ENCODE peak calls at places on chromosomes 13 and 19, in six cellular contexts. A is tibial artery, H is foreskin fibroblast, B is left lung, M is BE2C, N is MCF 10A. G is an unnamed sample.

GRCh38 chr19:32924200-32924599 is 47.6 kb downstream of the CEP89 start:
- DNase-seq in M (no peak), A (no peak), B (no peak), N (no peak), H (no peak), G (no peak)

GRCh38 chr13:41019027-41019487 is at the start of gene ELF1:
- DNase-seq in N (peak; percentile 91), M (no peak), B (peak; percentile 66), A (no peak), H (peak; percentile 22), G (peak; percentile 32)

GRCh38 chr19:54040003-54040402 is 23.7 kb downstream of the VSTM1 start:
- DNase-seq in H (no peak), B (no peak), M (no peak), N (no peak), A (no peak), G (no peak)

GRCh38 chr13:66612983-66613382 is 617.2 kb downstream of the PCDH9 start:
- DNase-seq in M (no peak), H (no peak), A (no peak), N (no peak), B (no peak), G (no peak)

GRCh38 chr13:78608705-78609463 is 5.5 kb upstream of the POU4F1 start:
- DNase-seq in H (no peak), N (no peak), A (no peak), M (peak; percentile 24), B (no peak), G (no peak)

GRCh38 chr19:10788146-10788545 is 47.9 kb downstream of the TMED1 start:
- DNase-seq in B (no peak), M (no peak), N (no peak), H (no peak), A (no peak), G (no peak)

GRCh38 chr13:40116008-40116407 is 460.5 kb downstream of the COG6 start:
- DNase-seq in N (peak; percentile 96), B (peak; percentile 45), A (no peak), H (peak; percentile 54), M (no peak), G (no peak)

GRCh38 chr13:97282705-97283104 is 60.6 kb downstream of the MBNL2 start:
- DNase-seq in N (no peak), B (no peak), A (no peak), M (no peak), H (no peak), G (no peak)

GRCh38 chr13:39263033-39263432 is 224.8 kb downstream of the NHLRC3 start:
- DNase-seq in N (peak; percentile 69), M (peak; percentile 53), H (no peak), B (no peak), A (no peak), G (no peak)

GRCh38 chr19:50926144-50926543 is 14.9 kb upstream of the KLK4 start:
- DNase-seq in A (no peak), M (no peak), B (no peak), H (no peak), N (no peak), G (no peak)

GRCh38 chr13:67048793-67049150 is 181.4 kb downstream of the PCDH9 start:
- DNase-seq in H (peak; percentile 68), B (no peak), A (no peak), N (peak; percentile 24), M (no peak), G (no peak)

GRCh38 chr13:31267126-31267784 is 67.5 kb downstream of the B3GLCT start:
- DNase-seq in H (no peak), A (no peak), N (peak; percentile 3), M (no peak), B (no peak), G (no peak)

GRCh38 chr13:100529666-100530065 is 58.9 kb downstream of the GGACT start:
- DNase-seq in M (no peak), A (no peak), B (no peak), H (no peak), N (no peak), G (no peak)

GRCh38 chr13:75666646-75667351 is 30.7 kb downstream of the LMO7 start:
- DNase-seq in H (peak; percentile 65), B (no peak), M (no peak), N (peak; percentile 50), A (no peak), G (no peak)

GRCh38 chr19:7833225-7834156 is 3.5 kb downstream of the EVI5L start:
- DNase-seq in N (peak; percentile 98), M (no peak), H (peak; percentile 89), B (peak; percentile 86), A (no peak), G (no peak)

GRCh38 chr13:45121421-45121820 is 1.1 kb downstream of the GTF2F2 start:
- DNase-seq in M (no peak), H (peak; percentile 26), B (no peak), N (peak; percentile 27), A (no peak), G (no peak)

GRCh38 chr13:69580255-69580654 is 527.4 kb upstream of the ATXN8OS start:
- DNase-seq in A (no peak), N (no peak), B (no peak), M (no peak), H (no peak), G (no peak)

GRCh38 chr13:41716236-41716635 is 244.7 kb downstream of the VWA8 start:
- DNase-seq in N (no peak), B (no peak), H (no peak), M (no peak), A (no peak), G (no peak)

DNA sequence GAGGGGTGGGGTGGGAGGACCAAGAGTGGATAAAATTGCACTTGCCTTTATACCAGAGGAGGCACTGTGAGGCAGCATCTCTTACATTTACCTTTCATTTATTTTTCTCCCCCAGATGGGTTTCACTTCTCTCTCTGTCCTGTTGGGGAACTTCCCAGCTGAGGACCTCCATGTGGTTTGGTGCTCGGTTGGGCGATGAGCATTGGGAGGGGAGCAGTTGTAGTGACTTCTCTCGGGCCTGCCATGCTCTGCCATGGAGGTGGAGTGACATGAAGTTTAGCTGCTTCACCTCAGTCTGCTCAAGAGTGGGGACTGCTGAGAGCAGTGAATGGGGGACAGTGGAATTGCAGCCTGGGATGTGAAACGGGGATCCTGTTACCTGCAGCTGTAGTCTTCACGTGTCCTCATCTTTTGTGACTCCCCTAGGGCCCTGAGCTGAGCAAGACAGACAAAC is 23.1 kb upstream of the CXCL17 start:
- DNase-seq in M (no peak), H (no peak), B (no peak), A (no peak), N (no peak), G (no peak)
- TF ChIP-seq CTCF in M (no peak), H (no peak), B (no peak), A (no peak), N (no peak), G (no peak)

GRCh38 chr13:21670006-21670882 is 629 bp upstream of the FGF9 start:
- DNase-seq in A (peak; percentile 70), B (peak; percentile 68), N (peak; percentile 51), M (peak; percentile 27), H (peak; percentile 32), G (peak; percentile 48)
- TF ChIP-seq CTCF in A (no peak), B (no peak), N (no peak), M (no peak), H (peak; percentile 22), G (no peak)

GRCh38 chr13:91357613-91358383 is 10.3 kb downstream of the MIR17HG start:
- DNase-seq in A (no peak), N (no peak), M (no peak), H (no peak), B (no peak), G (no peak)
- TF ChIP-seq CTCF in A (no peak), N (no peak), M (no peak), H (no peak), B (no peak), G (no peak)

GRCh38 chr19:55676384-55676783 is 1.4 kb downstream of the EPN1 start:
- DNase-seq in M (no peak), B (no peak), H (peak; percentile 21), N (no peak), A (no peak), G (no peak)
- TF ChIP-seq CTCF in M (no peak), B (no peak), H (no peak), N (no peak), A (no peak), G (no peak)

GRCh38 chr13:55577847-55578210 is 1562.9 kb upstream of the PRR20A start:
- DNase-seq in B (no peak), N (no peak), M (no peak), A (no peak), H (no peak), G (no peak)
- TF ChIP-seq CTCF in B (no peak), N (no peak), M (no peak), A (no peak), H (no peak), G (no peak)

DNA sequence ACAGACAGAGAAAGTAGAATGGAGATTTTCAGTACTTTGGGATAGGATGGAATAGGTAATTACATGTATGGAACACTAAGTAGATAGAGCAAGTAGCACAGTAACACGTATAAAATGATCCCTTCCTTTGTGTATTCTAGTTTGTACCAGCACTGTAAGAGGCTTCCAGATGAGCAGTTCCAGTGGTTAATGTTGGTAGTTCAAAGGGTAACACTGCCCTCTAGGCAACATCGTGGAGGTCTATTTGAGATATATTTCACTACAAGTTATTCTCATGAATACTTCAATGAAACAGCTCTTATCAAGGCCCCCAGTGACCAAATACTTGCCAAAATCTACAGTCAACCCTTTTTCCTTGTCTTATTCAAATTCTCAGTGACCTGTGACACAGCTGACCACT is 13.5 kb upstream of the ZNF563 start:
- DNase-seq in N (no peak), M (no peak), A (no peak), H (no peak), B (no peak), G (no peak)
- TF ChIP-seq CTCF in N (no peak), M (peak; percentile 33), A (no peak), H (no peak), B (no peak), G (peak; percentile 29)

DNA sequence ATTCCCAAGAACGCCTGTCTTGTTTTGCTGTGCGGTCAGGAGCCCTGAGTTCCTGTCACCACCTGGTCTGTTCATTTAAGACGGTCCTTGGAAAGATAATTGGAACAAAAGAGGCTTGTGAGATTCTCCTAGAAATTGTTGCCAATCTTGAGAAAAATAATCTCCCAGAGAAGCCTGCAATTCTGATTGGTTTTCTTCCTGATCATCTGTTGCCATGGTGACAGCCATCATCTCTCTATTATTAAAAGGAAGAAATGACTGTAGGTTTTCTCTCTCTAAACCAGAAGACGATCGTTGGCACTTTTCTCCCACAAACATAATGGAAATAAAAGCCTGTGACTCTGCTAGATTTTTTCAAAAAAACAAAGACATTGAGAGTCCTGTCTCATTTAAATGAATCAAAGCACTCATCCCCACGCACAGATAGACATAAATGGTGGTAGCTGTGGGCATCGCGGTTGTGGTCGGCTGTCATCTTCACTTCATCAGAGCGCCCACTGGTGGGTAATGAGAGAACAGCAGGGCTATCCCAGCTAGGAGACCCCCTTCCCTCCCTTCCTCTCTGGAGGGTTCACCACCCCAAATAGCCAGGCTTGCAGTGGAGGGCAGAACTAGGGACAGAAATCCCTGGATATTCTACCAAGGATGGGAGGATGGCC is 21.7 kb upstream of the CALM3 start:
- DNase-seq in H (no peak), A (no peak), N (no peak), M (peak; percentile 56), B (no peak), G (peak; percentile 24)
- TF ChIP-seq CTCF in H (peak; percentile 32), A (no peak), N (peak; percentile 12), M (peak; percentile 73), B (no peak), G (no peak)

G was measured in natural killer cell.